ENCODE peak calls at places on chromosomes 2 and 18, in four cellular contexts. V is GM19239; H is AG08396; B is stimulated activated effector memory CD8-positive, alpha-beta T cell treated with anti-CD3 and anti-CD28 coated beads, Interleukin-12 subunit alpha, Interleukin-12 subunit beta, amount 100 ng/mL, for 72 hours. W is an unnamed sample.

GRCh38 chr2:68889500-68889899 is 18.3 kb upstream of the BMP10 start:
- DNase-seq in V (no peak), H (no peak), B (no peak), W (peak; percentile 72)

GRCh38 chr2:228866781-228867180 is 404.3 kb downstream of the PID1 start:
- DNase-seq in V (no peak), H (no peak), B (no peak), W (no peak)

GRCh38 chr2:170394988-170395387 is 217.0 kb downstream of the MYO3B start:
- DNase-seq in V (no peak), H (no peak), B (no peak), W (no peak)

GRCh38 chr2:69514406-69514805 is 77.2 kb upstream of the NFU1 start:
- DNase-seq in V (no peak), H (peak; percentile 82), B (no peak), W (peak; percentile 55)

GRCh38 chr2:143177081-143177786 is 48.0 kb downstream of the ARHGAP15 start:
- DNase-seq in V (peak; percentile 14), H (peak; percentile 4), B (no peak), W (no peak)

GRCh38 chr2:225171350-225171749 is 129.1 kb upstream of the DOCK10 start:
- DNase-seq in V (no peak), H (no peak), B (no peak), W (no peak)

GRCh38 chr2:174607989-174608865 is 10.6 kb upstream of the WIPF1 start:
- DNase-seq in V (no peak), H (no peak), B (peak; percentile 66), W (no peak)

GRCh38 chr2:204225633-204226032 is 289.1 kb downstream of the ICOS start:
- DNase-seq in V (no peak), H (no peak), B (no peak), W (no peak)

GRCh38 chr2:56204556-56204955 is 20.8 kb downstream of the CCDC85A start:
- DNase-seq in V (no peak), H (no peak), B (no peak), W (no peak)

GRCh38 chr18:75162467-75162866 is 46.5 kb downstream of the PTGR3 start:
- DNase-seq in V (no peak), H (no peak), B (no peak), W (no peak)

GRCh38 chr18:11950824-11951223 is 30.5 kb upstream of the IMPA2 start:
- DNase-seq in V (no peak), H (no peak), B (no peak), W (no peak)

GRCh38 chr18:907171-907879 is 2.7 kb downstream of the ADCYAP1 start:
- DNase-seq in V (no peak), H (peak; percentile 40), B (peak; percentile 50), W (no peak)

GRCh38 chr2:32484907-32485306 is 128.1 kb downstream of the BIRC6 start:
- DNase-seq in V (no peak), H (peak; percentile 62), B (no peak), W (peak; percentile 58)

GRCh38 chr2:237097326-237097910 is 11.7 kb downstream of the COPS8 start:
- DNase-seq in V (no peak), H (no peak), B (no peak), W (no peak)

GRCh38 chr2:16666453-16666801 is 793 bp upstream of the CYRIA start:
- DNase-seq in V (no peak), H (no peak), B (no peak), W (no peak)

GRCh38 chr2:1804865-1805264 is 60.5 kb upstream of the PXDN start:
- DNase-seq in V (no peak), H (no peak), B (no peak), W (no peak)

GRCh38 chr18:22347624-22348511 is 69.8 kb downstream of the CTAGE1 start:
- DNase-seq in V (no peak), H (no peak), B (no peak), W (no peak)

GRCh38 chr2:161406316-161406715 is 9.8 kb upstream of the TBR1 start:
- DNase-seq in V (no peak), H (no peak), B (no peak), W (no peak)

GRCh38 chr2:235027558-235028214 is 75.9 kb downstream of the SH3BP4 start:
- DNase-seq in V (no peak), H (peak; percentile 33), B (no peak), W (no peak)

GRCh38 chr2:121648611-121649401 is 456 bp downstream of the CLASP1 start:
- DNase-seq in V (no peak), H (peak; percentile 45), B (peak; percentile 85), W (peak; percentile 37)

GRCh38 chr2:188610827-188611226 is 319.2 kb downstream of the GULP1 start:
- DNase-seq in V (no peak), H (no peak), B (no peak), W (no peak)

GRCh38 chr2:64888591-64889309 is 100.4 kb upstream of the SLC1A4 start:
- DNase-seq in V (no peak), H (peak; percentile 45), B (no peak), W (peak; percentile 52)

GRCh38 chr18:37322497-37323035 is 243.0 kb downstream of the CELF4 start:
- DNase-seq in V (peak; percentile 43), H (peak; percentile 69), B (peak; percentile 49), W (peak; percentile 63)

GRCh38 chr18:48729421-48729820 is 190.6 kb downstream of the CTIF start:
- DNase-seq in V (no peak), H (no peak), B (no peak), W (no peak)

GRCh38 chr2:204260162-204260877 is 285.0 kb upstream of the PARD3B start:
- DNase-seq in V (peak; percentile 24), H (peak; percentile 70), B (no peak), W (peak; percentile 50)

GRCh38 chr2:112821682-112822081 is 14.9 kb downstream of the IL1B start:
- DNase-seq in V (no peak), H (no peak), B (peak; percentile 66), W (no peak)

GRCh38 chr2:8090748-8091700 is 590.8 kb upstream of the ID2 start:
- DNase-seq in V (no peak), H (peak; percentile 77), B (peak; percentile 65), W (peak; percentile 62)

W was measured in hepatic stellate cell.